ENCODE peak calls at places on chromosome 13, in five cellular contexts. D, E, S, Z and Q are unnamed samples.

GRCh38 chr13:46595136-46595917 is 42.4 kb downstream of the LRCH1 start:
- DNase-seq in D (no peak), E (no peak), S (no peak), Z (no peak), Q (peak)

GRCh38 chr13:51632643-51633357 is 48.5 kb downstream of the WDFY2 start:
- DNase-seq in D (no peak), E (peak), S (no peak), Z (no peak), Q (no peak)

GRCh38 chr13:84616864-84617263 is 734.6 kb upstream of the SLITRK1 start:
- DNase-seq in D (no peak), E (no peak), S (no peak), Z (no peak), Q (no peak)

GRCh38 chr13:38941353-38941945 is 49.2 kb downstream of the STOML3 start:
- DNase-seq in D (no peak), E (no peak), S (no peak), Z (no peak), Q (no peak)

GRCh38 chr13:34162545-34162936 is 344.6 kb downstream of the RFC3 start:
- DNase-seq in D (no peak), E (no peak), S (no peak), Z (no peak), Q (no peak)

GRCh38 chr13:112894673-112895481 is 74.1 kb upstream of the MCF2L start:
- DNase-seq in D (no peak), E (no peak), S (no peak), Z (no peak), Q (no peak)

GRCh38 chr13:21453352-21454089 is 5.6 kb downstream of the ZDHHC20 start:
- DNase-seq in D (no peak), E (no peak), S (no peak), Z (no peak), Q (no peak)

GRCh38 chr13:29362849-29363604 is 232.5 kb downstream of the SLC7A1 start:
- DNase-seq in D (peak), E (peak), S (no peak), Z (peak), Q (peak)

GRCh38 chr13:84279166-84279565 is 396.9 kb upstream of the SLITRK1 start:
- DNase-seq in D (no peak), E (no peak), S (no peak), Z (no peak), Q (no peak)

GRCh38 chr13:109794095-109794494 is 7.7 kb upstream of the IRS2 start:
- DNase-seq in D (no peak), E (no peak), S (no peak), Z (no peak), Q (no peak)

GRCh38 chr13:78606471-78607408 is 3.4 kb upstream of the POU4F1 start:
- DNase-seq in D (no peak), E (no peak), S (no peak), Z (no peak), Q (no peak)

GRCh38 chr13:20408181-20408580 is 117.5 kb downstream of the CRYL1 start:
- DNase-seq in D (no peak), E (no peak), S (no peak), Z (no peak), Q (no peak)

GRCh38 chr13:59391696-59392095 is 772.0 kb downstream of the DIAPH3 start:
- DNase-seq in D (peak), E (no peak), S (no peak), Z (peak), Q (peak)

GRCh38 chr13:85230754-85231153 is 568.5 kb downstream of the SLITRK6 start:
- DNase-seq in D (no peak), E (no peak), S (no peak), Z (no peak), Q (no peak)

GRCh38 chr13:31697290-31697689 is 42.0 kb upstream of the RXFP2 start:
- DNase-seq in D (no peak), E (no peak), S (no peak), Z (no peak), Q (no peak)

GRCh38 chr13:113119822-113120189 is 2.8 kb upstream of the F10 start:
- DNase-seq in D (no peak), E (no peak), S (no peak), Z (no peak), Q (no peak)

GRCh38 chr13:20401958-20402856 is 123.5 kb downstream of the CRYL1 start:
- DNase-seq in D (no peak), E (no peak), S (no peak), Z (no peak), Q (no peak)

GRCh38 chr13:114108141-114108761 is 24.2 kb downstream of the RASA3 start:
- DNase-seq in D (no peak), E (no peak), S (no peak), Z (no peak), Q (no peak)

GRCh38 chr13:28530729-28531194 is 35.8 kb upstream of the FLT1 start:
- DNase-seq in D (no peak), E (no peak), S (no peak), Z (peak), Q (no peak)

GRCh38 chr13:80945328-80945727 is 604.4 kb upstream of the SPRY2 start:
- DNase-seq in D (no peak), E (no peak), S (no peak), Z (no peak), Q (no peak)